ENCODE peak calls at places on chromosomes 16 and 17, in eight cellular contexts. One of them, this sample, is unnamed.

GRCh38 chr17:42519546-42520444 is 16.2 kb upstream of the NAGLU start:
- DNase-seq in suprapubic skin: peak
- DNase-seq in IMR-90: peak
- DNase-seq in lower leg skin: peak
- DNase-seq in CD4-positive, alpha-beta memory T cell: no peak
- DNase-seq in neuronal stem cell: peak
- DNase-seq in fibroblast of pulmonary artery: peak
- DNase-seq in cardiac muscle cell: peak
- DNase-seq in this sample: peak

GRCh38 chr16:55470533-55471371 is 8.2 kb upstream of the MMP2 start:
- DNase-seq in suprapubic skin: no peak
- DNase-seq in IMR-90: no peak
- DNase-seq in lower leg skin: peak
- DNase-seq in CD4-positive, alpha-beta memory T cell: no peak
- DNase-seq in neuronal stem cell: no peak
- DNase-seq in fibroblast of pulmonary artery: peak
- DNase-seq in cardiac muscle cell: no peak
- DNase-seq in this sample: peak

GRCh38 chr17:39973496-39973895 is 7.1 kb upstream of the PSMD3 start:
- DNase-seq in suprapubic skin: no peak
- DNase-seq in IMR-90: no peak
- DNase-seq in lower leg skin: no peak
- DNase-seq in CD4-positive, alpha-beta memory T cell: no peak
- DNase-seq in neuronal stem cell: no peak
- DNase-seq in fibroblast of pulmonary artery: peak
- DNase-seq in cardiac muscle cell: no peak
- DNase-seq in this sample: no peak

GRCh38 chr17:9237661-9238301 is 216.5 kb downstream of the NTN1 start:
- DNase-seq in suprapubic skin: peak
- DNase-seq in IMR-90: no peak
- DNase-seq in lower leg skin: no peak
- DNase-seq in CD4-positive, alpha-beta memory T cell: no peak
- DNase-seq in neuronal stem cell: peak
- DNase-seq in fibroblast of pulmonary artery: no peak
- DNase-seq in cardiac muscle cell: no peak
- DNase-seq in this sample: no peak

GRCh38 chr17:57499648-57500049 is 243.3 kb downstream of the MSI2 start:
- DNase-seq in suprapubic skin: no peak
- DNase-seq in IMR-90: no peak
- DNase-seq in lower leg skin: no peak
- DNase-seq in CD4-positive, alpha-beta memory T cell: no peak
- DNase-seq in neuronal stem cell: no peak
- DNase-seq in fibroblast of pulmonary artery: no peak
- DNase-seq in cardiac muscle cell: no peak
- DNase-seq in this sample: no peak

GRCh38 chr17:65158622-65159021 is 21.5 kb downstream of the RGS9 start:
- DNase-seq in suprapubic skin: no peak
- DNase-seq in IMR-90: no peak
- DNase-seq in lower leg skin: no peak
- DNase-seq in CD4-positive, alpha-beta memory T cell: no peak
- DNase-seq in neuronal stem cell: no peak
- DNase-seq in fibroblast of pulmonary artery: no peak
- DNase-seq in cardiac muscle cell: no peak
- DNase-seq in this sample: no peak

GRCh38 chr17:66304304-66305174 is 2.1 kb downstream of the PRKCA start:
- DNase-seq in suprapubic skin: no peak
- DNase-seq in IMR-90: no peak
- DNase-seq in lower leg skin: no peak
- DNase-seq in CD4-positive, alpha-beta memory T cell: no peak
- DNase-seq in neuronal stem cell: peak
- DNase-seq in fibroblast of pulmonary artery: peak
- DNase-seq in cardiac muscle cell: peak
- DNase-seq in this sample: peak

GRCh38 chr16:27600386-27600785 is 50.4 kb downstream of the KATNIP start:
- DNase-seq in suprapubic skin: no peak
- DNase-seq in IMR-90: no peak
- DNase-seq in lower leg skin: no peak
- DNase-seq in CD4-positive, alpha-beta memory T cell: no peak
- DNase-seq in neuronal stem cell: peak
- DNase-seq in fibroblast of pulmonary artery: no peak
- DNase-seq in cardiac muscle cell: peak
- DNase-seq in this sample: peak

GRCh38 chr17:15945493-15946209 is 721 bp downstream of the ADORA2B start:
- DNase-seq in suprapubic skin: no peak
- DNase-seq in IMR-90: peak
- DNase-seq in lower leg skin: no peak
- DNase-seq in CD4-positive, alpha-beta memory T cell: no peak
- DNase-seq in neuronal stem cell: no peak
- DNase-seq in fibroblast of pulmonary artery: no peak
- DNase-seq in cardiac muscle cell: peak
- DNase-seq in this sample: peak

DNA sequence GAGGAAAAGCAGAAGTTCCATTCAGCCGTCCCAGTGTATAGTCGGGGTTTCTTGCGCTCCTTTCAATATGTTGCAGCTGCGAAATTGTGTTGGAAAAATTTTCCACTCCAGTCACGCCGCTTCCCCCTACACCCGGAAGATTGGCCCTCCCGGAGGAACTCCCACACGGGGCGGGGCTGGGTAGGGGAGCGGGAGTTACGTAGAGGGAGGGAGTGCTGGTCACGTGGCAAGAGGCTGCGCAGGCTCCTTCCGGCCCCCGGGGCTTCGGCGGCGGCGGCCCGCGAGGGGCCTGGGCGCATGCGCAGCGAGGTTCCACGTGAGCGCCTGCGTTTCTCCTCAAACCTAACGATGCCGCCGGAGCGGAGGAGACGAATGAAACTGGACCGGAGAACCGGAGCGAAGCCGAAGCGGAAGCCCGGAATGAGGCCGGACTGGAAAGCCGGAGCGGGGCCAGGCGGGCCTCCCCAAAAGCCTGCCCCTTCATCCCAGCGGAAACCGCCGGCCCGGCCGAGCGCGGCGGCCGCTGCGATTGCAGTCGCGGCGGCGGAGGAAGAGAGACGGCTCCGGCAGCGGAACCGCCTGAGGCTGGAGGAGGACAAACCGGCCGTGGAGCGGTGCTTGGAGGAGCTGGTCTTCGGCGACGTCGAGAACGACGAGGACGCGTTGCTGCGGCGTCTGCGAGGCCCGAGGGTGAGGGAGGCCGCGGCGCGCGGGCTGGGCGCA is at the start of gene UTP18:
- DNase-seq in suprapubic skin: peak
- DNase-seq in IMR-90: peak
- DNase-seq in lower leg skin: peak
- DNase-seq in CD4-positive, alpha-beta memory T cell: peak
- DNase-seq in neuronal stem cell: peak
- DNase-seq in fibroblast of pulmonary artery: peak
- DNase-seq in cardiac muscle cell: peak
- DNase-seq in this sample: peak
- H3K4me3 ChIP-seq in suprapubic skin: peak
- H3K4me3 ChIP-seq in IMR-90: peak
- H3K4me3 ChIP-seq in lower leg skin: peak
- H3K4me3 ChIP-seq in CD4-positive, alpha-beta memory T cell: peak
- H3K4me3 ChIP-seq in neuronal stem cell: peak
- H3K4me3 ChIP-seq in fibroblast of pulmonary artery: peak
- H3K4me3 ChIP-seq in cardiac muscle cell: peak
- H3K4me3 ChIP-seq in this sample: peak

DNA sequence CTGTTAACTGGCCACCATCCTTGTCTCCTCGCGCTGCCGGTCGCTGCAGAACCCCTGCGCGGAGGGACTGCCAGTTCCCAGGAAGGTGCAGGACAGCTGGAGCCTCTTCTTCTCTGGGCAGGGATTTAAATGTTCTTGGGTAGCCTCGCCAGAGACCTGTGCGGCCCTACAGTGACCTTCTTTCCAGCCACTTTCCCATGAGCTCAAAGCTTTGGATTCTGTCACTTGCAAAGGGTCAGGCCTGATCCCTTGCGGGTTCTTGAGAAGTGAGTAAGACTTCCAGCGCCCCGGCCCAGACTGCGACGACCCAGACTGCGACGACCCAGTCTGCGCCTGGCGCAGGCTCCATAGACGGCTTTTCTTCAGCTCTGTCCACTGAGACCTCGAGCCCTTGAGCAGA is 1.4 kb upstream of the SLFN5 start:
- DNase-seq in suprapubic skin: no peak
- DNase-seq in IMR-90: no peak
- DNase-seq in lower leg skin: no peak
- DNase-seq in CD4-positive, alpha-beta memory T cell: no peak
- DNase-seq in neuronal stem cell: no peak
- DNase-seq in fibroblast of pulmonary artery: no peak
- DNase-seq in cardiac muscle cell: no peak
- DNase-seq in this sample: no peak
- H3K4me3 ChIP-seq in suprapubic skin: peak
- H3K4me3 ChIP-seq in IMR-90: no peak
- H3K4me3 ChIP-seq in lower leg skin: no peak
- H3K4me3 ChIP-seq in CD4-positive, alpha-beta memory T cell: peak
- H3K4me3 ChIP-seq in neuronal stem cell: peak
- H3K4me3 ChIP-seq in fibroblast of pulmonary artery: peak
- H3K4me3 ChIP-seq in cardiac muscle cell: peak
- H3K4me3 ChIP-seq in this sample: peak

GRCh38 chr16:19418200-19418599 is 517 bp downstream of the TMC5 start:
- DNase-seq in suprapubic skin: no peak
- DNase-seq in IMR-90: no peak
- DNase-seq in lower leg skin: no peak
- DNase-seq in CD4-positive, alpha-beta memory T cell: no peak
- DNase-seq in neuronal stem cell: no peak
- DNase-seq in fibroblast of pulmonary artery: no peak
- DNase-seq in cardiac muscle cell: no peak
- DNase-seq in this sample: no peak
- H3K4me3 ChIP-seq in suprapubic skin: no peak
- H3K4me3 ChIP-seq in IMR-90: no peak
- H3K4me3 ChIP-seq in lower leg skin: no peak
- H3K4me3 ChIP-seq in CD4-positive, alpha-beta memory T cell: no peak
- H3K4me3 ChIP-seq in neuronal stem cell: no peak
- H3K4me3 ChIP-seq in fibroblast of pulmonary artery: no peak
- H3K4me3 ChIP-seq in cardiac muscle cell: no peak
- H3K4me3 ChIP-seq in this sample: no peak

DNA sequence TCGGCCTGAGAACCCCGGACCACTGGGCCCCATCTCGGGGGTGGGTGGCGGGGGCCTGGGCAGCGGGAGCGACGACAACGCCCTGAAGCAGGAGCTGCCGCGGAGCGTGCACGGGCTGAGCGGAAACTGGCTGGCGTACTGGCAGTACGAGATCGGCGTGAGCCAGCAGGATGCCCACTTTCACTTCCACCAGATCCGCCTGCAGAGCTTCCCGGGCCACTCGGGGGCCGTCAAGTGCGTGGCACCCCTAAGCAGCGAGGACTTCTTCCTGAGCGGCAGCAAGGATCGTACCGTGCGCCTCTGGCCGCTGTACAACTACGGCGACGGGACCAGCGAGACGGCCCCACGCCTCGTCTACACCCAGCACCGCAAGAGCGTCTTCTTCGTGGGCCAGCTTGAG is 8.9 kb upstream of the SERPINF2 start:
- DNase-seq in suprapubic skin: no peak
- DNase-seq in IMR-90: no peak
- DNase-seq in lower leg skin: no peak
- DNase-seq in CD4-positive, alpha-beta memory T cell: no peak
- DNase-seq in neuronal stem cell: no peak
- DNase-seq in fibroblast of pulmonary artery: no peak
- DNase-seq in cardiac muscle cell: no peak
- DNase-seq in this sample: no peak
- H3K4me3 ChIP-seq in suprapubic skin: no peak
- H3K4me3 ChIP-seq in IMR-90: no peak
- H3K4me3 ChIP-seq in lower leg skin: no peak
- H3K4me3 ChIP-seq in CD4-positive, alpha-beta memory T cell: no peak
- H3K4me3 ChIP-seq in neuronal stem cell: no peak
- H3K4me3 ChIP-seq in fibroblast of pulmonary artery: no peak
- H3K4me3 ChIP-seq in cardiac muscle cell: no peak
- H3K4me3 ChIP-seq in this sample: no peak

GRCh38 chr17:77644981-77645380 is 313.5 kb upstream of the TNRC6C start:
- DNase-seq in suprapubic skin: no peak
- DNase-seq in IMR-90: no peak
- DNase-seq in lower leg skin: peak
- DNase-seq in CD4-positive, alpha-beta memory T cell: peak
- DNase-seq in neuronal stem cell: no peak
- DNase-seq in fibroblast of pulmonary artery: no peak
- DNase-seq in cardiac muscle cell: no peak
- DNase-seq in this sample: no peak

GRCh38 chr17:77641718-77642117 is 316.8 kb upstream of the TNRC6C start:
- DNase-seq in suprapubic skin: no peak
- DNase-seq in IMR-90: no peak
- DNase-seq in lower leg skin: no peak
- DNase-seq in CD4-positive, alpha-beta memory T cell: no peak
- DNase-seq in neuronal stem cell: no peak
- DNase-seq in fibroblast of pulmonary artery: no peak
- DNase-seq in cardiac muscle cell: no peak
- DNase-seq in this sample: no peak

GRCh38 chr17:77647531-77647930 is 311.0 kb upstream of the TNRC6C start:
- DNase-seq in suprapubic skin: no peak
- DNase-seq in IMR-90: no peak
- DNase-seq in lower leg skin: peak
- DNase-seq in CD4-positive, alpha-beta memory T cell: no peak
- DNase-seq in neuronal stem cell: no peak
- DNase-seq in fibroblast of pulmonary artery: no peak
- DNase-seq in cardiac muscle cell: no peak
- DNase-seq in this sample: no peak

GRCh38 chr17:77645441-77646430 is 312.8 kb upstream of the TNRC6C start:
- DNase-seq in suprapubic skin: no peak
- DNase-seq in IMR-90: no peak
- DNase-seq in lower leg skin: peak
- DNase-seq in CD4-positive, alpha-beta memory T cell: peak
- DNase-seq in neuronal stem cell: no peak
- DNase-seq in fibroblast of pulmonary artery: peak
- DNase-seq in cardiac muscle cell: no peak
- DNase-seq in this sample: no peak

GRCh38 chr17:77644181-77644972 is 314.1 kb upstream of the TNRC6C start:
- DNase-seq in suprapubic skin: no peak
- DNase-seq in IMR-90: no peak
- DNase-seq in lower leg skin: peak
- DNase-seq in CD4-positive, alpha-beta memory T cell: no peak
- DNase-seq in neuronal stem cell: no peak
- DNase-seq in fibroblast of pulmonary artery: no peak
- DNase-seq in cardiac muscle cell: no peak
- DNase-seq in this sample: no peak
- H3K4me3 ChIP-seq in suprapubic skin: no peak
- H3K4me3 ChIP-seq in IMR-90: no peak
- H3K4me3 ChIP-seq in lower leg skin: no peak
- H3K4me3 ChIP-seq in CD4-positive, alpha-beta memory T cell: no peak
- H3K4me3 ChIP-seq in neuronal stem cell: no peak
- H3K4me3 ChIP-seq in fibroblast of pulmonary artery: no peak
- H3K4me3 ChIP-seq in cardiac muscle cell: no peak
- H3K4me3 ChIP-seq in this sample: no peak

This sample was measured in fibroblast of villous mesenchyme.